ENCODE peak calls at places on chromosomes 11 and 22, in ten cellular contexts. One of them, this sample, is unnamed.

GRCh38 chr11:47863189-47863892 is 15.2 kb upstream of the NUP160 start:
- DNase-seq in endothelial cell of umbilical vein: no peak
- DNase-seq in SK-N-SH: peak
- DNase-seq in GM12892: no peak
- DNase-seq in GM23338: no peak
- DNase-seq in HCT116: no peak
- DNase-seq in transverse colon: no peak
- DNase-seq in K562: no peak
- DNase-seq in Panc1: no peak
- DNase-seq in H1: no peak
- DNase-seq in this sample: no peak

GRCh38 chr11:1179641-1180040 is 21.9 kb downstream of the MUC5AC start:
- DNase-seq in SK-N-SH: no peak
- DNase-seq in GM23338: no peak
- DNase-seq in H1: no peak
- DNase-seq in transverse colon: no peak
- DNase-seq in GM12892: no peak
- DNase-seq in K562: no peak
- DNase-seq in Panc1: no peak
- DNase-seq in endothelial cell of umbilical vein: no peak
- DNase-seq in HCT116: no peak
- DNase-seq in this sample: no peak

GRCh38 chr22:50306753-50307749 is at the start of gene PLXNB2:
- DNase-seq in GM12892: peak
- DNase-seq in HCT116: peak
- DNase-seq in transverse colon: peak
- DNase-seq in Panc1: no peak
- DNase-seq in SK-N-SH: peak
- DNase-seq in H1: peak
- DNase-seq in GM23338: peak
- DNase-seq in K562: peak
- DNase-seq in endothelial cell of umbilical vein: peak
- DNase-seq in this sample: no peak

GRCh38 chr11:103433380-103433779 is 324.2 kb downstream of the DYNC2H1 start:
- DNase-seq in GM23338: no peak
- DNase-seq in HCT116: no peak
- DNase-seq in transverse colon: no peak
- DNase-seq in H1: no peak
- DNase-seq in K562: no peak
- DNase-seq in Panc1: peak
- DNase-seq in endothelial cell of umbilical vein: no peak
- DNase-seq in SK-N-SH: no peak
- DNase-seq in GM12892: no peak
- DNase-seq in this sample: no peak

GRCh38 chr22:24390576-24390975 is 36.8 kb upstream of the ADORA2A start:
- DNase-seq in endothelial cell of umbilical vein: no peak
- DNase-seq in HCT116: no peak
- DNase-seq in GM12892: no peak
- DNase-seq in Panc1: no peak
- DNase-seq in SK-N-SH: no peak
- DNase-seq in H1: no peak
- DNase-seq in GM23338: no peak
- DNase-seq in K562: no peak
- DNase-seq in transverse colon: no peak
- DNase-seq in this sample: no peak

GRCh38 chr11:78044706-78045105 is 19.0 kb upstream of the THRSP start:
- DNase-seq in HCT116: no peak
- DNase-seq in H1: no peak
- DNase-seq in GM23338: no peak
- DNase-seq in Panc1: no peak
- DNase-seq in SK-N-SH: no peak
- DNase-seq in transverse colon: peak
- DNase-seq in GM12892: no peak
- DNase-seq in K562: no peak
- DNase-seq in endothelial cell of umbilical vein: no peak
- DNase-seq in this sample: no peak

GRCh38 chr11:32562839-32563599 is 20.6 kb upstream of the EIF3M start:
- DNase-seq in H1: no peak
- DNase-seq in GM12892: no peak
- DNase-seq in SK-N-SH: no peak
- DNase-seq in K562: no peak
- DNase-seq in Panc1: no peak
- DNase-seq in GM23338: no peak
- DNase-seq in HCT116: no peak
- DNase-seq in transverse colon: no peak
- DNase-seq in endothelial cell of umbilical vein: no peak
- DNase-seq in this sample: no peak

GRCh38 chr22:27207907-27208306 is 550.5 kb downstream of the MIAT start:
- DNase-seq in Panc1: no peak
- DNase-seq in K562: no peak
- DNase-seq in H1: no peak
- DNase-seq in SK-N-SH: no peak
- DNase-seq in HCT116: no peak
- DNase-seq in GM12892: no peak
- DNase-seq in transverse colon: no peak
- DNase-seq in GM23338: no peak
- DNase-seq in endothelial cell of umbilical vein: no peak
- DNase-seq in this sample: no peak

GRCh38 chr11:131633978-131634377 is 263.6 kb downstream of the NTM start:
- DNase-seq in H1: no peak
- DNase-seq in endothelial cell of umbilical vein: no peak
- DNase-seq in GM23338: no peak
- DNase-seq in Panc1: no peak
- DNase-seq in HCT116: no peak
- DNase-seq in transverse colon: no peak
- DNase-seq in K562: no peak
- DNase-seq in SK-N-SH: no peak
- DNase-seq in GM12892: no peak
- DNase-seq in this sample: no peak

DNA sequence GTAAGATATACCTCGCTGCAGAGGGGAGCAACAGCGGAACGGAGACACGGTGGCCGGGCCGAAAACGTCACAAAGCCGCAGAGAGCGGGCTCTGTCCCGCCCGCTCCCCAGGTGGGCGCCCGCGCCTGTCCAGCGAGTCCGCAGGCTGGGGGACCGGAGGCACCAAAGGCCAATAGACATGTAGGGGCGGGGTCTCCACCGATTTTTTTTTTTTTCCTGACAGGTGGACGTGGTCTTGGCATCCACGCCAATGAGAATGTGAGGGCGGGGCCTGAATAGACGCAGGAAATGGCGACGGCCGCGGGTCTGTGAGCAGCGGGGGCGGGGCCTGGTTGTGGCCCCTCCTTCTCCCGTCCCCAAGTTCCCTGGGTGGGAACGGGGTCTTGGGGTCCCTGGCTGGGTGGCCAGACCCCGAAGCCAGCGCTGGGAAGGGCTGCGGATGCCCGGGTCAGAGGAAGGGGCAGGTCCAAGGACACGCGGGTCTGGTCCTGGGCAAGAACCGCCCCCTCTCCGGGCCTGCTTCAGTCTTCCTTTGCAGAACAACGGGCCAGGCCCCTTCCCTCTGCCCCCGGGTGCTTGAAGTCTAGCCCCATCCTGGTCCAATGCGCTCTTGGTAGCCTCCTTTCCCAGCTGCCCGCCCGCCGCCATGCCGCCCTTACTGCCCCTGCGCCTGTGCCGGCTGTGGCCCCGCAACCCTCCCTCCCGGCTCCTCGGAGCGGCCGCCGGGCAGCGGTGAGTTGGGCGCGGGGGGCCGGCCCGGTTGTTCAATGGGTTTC is at the start of gene DNAJC4:
- DNase-seq in endothelial cell of umbilical vein: peak
- DNase-seq in transverse colon: peak
- DNase-seq in HCT116: peak
- DNase-seq in GM12892: peak
- DNase-seq in K562: peak
- DNase-seq in Panc1: no peak
- DNase-seq in GM23338: peak
- DNase-seq in SK-N-SH: peak
- DNase-seq in H1: peak
- DNase-seq in this sample: peak
- TF ChIP-seq POLR2AphosphoS5 in endothelial cell of umbilical vein: peak
- TF ChIP-seq POLR2AphosphoS5 in transverse colon: peak
- TF ChIP-seq POLR2AphosphoS5 in HCT116: peak
- TF ChIP-seq POLR2AphosphoS5 in GM12892: peak
- TF ChIP-seq POLR2AphosphoS5 in K562: peak
- TF ChIP-seq POLR2AphosphoS5 in Panc1: peak
- TF ChIP-seq POLR2AphosphoS5 in GM23338: peak
- TF ChIP-seq POLR2AphosphoS5 in SK-N-SH: peak
- TF ChIP-seq POLR2AphosphoS5 in H1: no peak
- TF ChIP-seq POLR2AphosphoS5 in this sample: peak

GRCh38 chr22:20205964-20206708 is 55.3 kb upstream of the CCDC188 start:
- DNase-seq in endothelial cell of umbilical vein: peak
- DNase-seq in HCT116: peak
- DNase-seq in Panc1: peak
- DNase-seq in transverse colon: peak
- DNase-seq in SK-N-SH: no peak
- DNase-seq in GM23338: peak
- DNase-seq in K562: peak
- DNase-seq in H1: no peak
- DNase-seq in GM12892: peak
- DNase-seq in this sample: no peak
- TF ChIP-seq POLR2AphosphoS5 in endothelial cell of umbilical vein: no peak
- TF ChIP-seq POLR2AphosphoS5 in HCT116: peak
- TF ChIP-seq POLR2AphosphoS5 in Panc1: no peak
- TF ChIP-seq POLR2AphosphoS5 in transverse colon: peak
- TF ChIP-seq POLR2AphosphoS5 in SK-N-SH: no peak
- TF ChIP-seq POLR2AphosphoS5 in GM23338: no peak
- TF ChIP-seq POLR2AphosphoS5 in K562: peak
- TF ChIP-seq POLR2AphosphoS5 in H1: no peak
- TF ChIP-seq POLR2AphosphoS5 in GM12892: no peak
- TF ChIP-seq POLR2AphosphoS5 in this sample: peak

DNA sequence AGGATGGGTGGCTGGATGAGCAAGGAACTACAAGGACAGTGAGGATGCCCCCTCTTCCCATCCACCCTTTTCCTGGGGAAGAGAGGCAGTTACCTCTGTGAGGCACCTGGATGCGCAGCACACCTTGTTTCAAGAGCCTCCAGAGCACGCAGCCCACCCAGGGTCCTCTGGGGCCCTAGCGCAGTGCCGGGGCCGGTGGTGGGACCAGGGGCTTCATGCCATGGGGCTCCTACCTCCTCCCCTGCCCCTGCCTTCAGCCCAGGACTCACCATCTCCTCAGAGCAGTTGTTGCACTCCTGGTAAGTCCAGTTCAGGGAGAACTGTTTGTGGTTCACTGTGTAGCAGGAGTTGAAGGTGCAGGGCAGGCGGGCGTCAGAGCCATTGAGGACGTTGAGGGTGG is 8.1 kb downstream of the SCN2B start:
- DNase-seq in K562: no peak
- DNase-seq in HCT116: no peak
- DNase-seq in transverse colon: no peak
- DNase-seq in GM12892: no peak
- DNase-seq in SK-N-SH: no peak
- DNase-seq in endothelial cell of umbilical vein: no peak
- DNase-seq in Panc1: no peak
- DNase-seq in GM23338: no peak
- DNase-seq in H1: no peak
- DNase-seq in this sample: no peak
- TF ChIP-seq POLR2AphosphoS5 in K562: no peak
- TF ChIP-seq POLR2AphosphoS5 in HCT116: no peak
- TF ChIP-seq POLR2AphosphoS5 in transverse colon: no peak
- TF ChIP-seq POLR2AphosphoS5 in GM12892: no peak
- TF ChIP-seq POLR2AphosphoS5 in SK-N-SH: no peak
- TF ChIP-seq POLR2AphosphoS5 in endothelial cell of umbilical vein: no peak
- TF ChIP-seq POLR2AphosphoS5 in Panc1: no peak
- TF ChIP-seq POLR2AphosphoS5 in GM23338: no peak
- TF ChIP-seq POLR2AphosphoS5 in H1: no peak
- TF ChIP-seq POLR2AphosphoS5 in this sample: no peak

GRCh38 chr22:46827072-46827780 is 64.8 kb downstream of the TBC1D22A start:
- DNase-seq in GM23338: peak
- DNase-seq in H1: peak
- DNase-seq in SK-N-SH: peak
- DNase-seq in transverse colon: no peak
- DNase-seq in endothelial cell of umbilical vein: no peak
- DNase-seq in GM12892: no peak
- DNase-seq in HCT116: no peak
- DNase-seq in Panc1: no peak
- DNase-seq in K562: peak
- DNase-seq in this sample: peak
- TF ChIP-seq POLR2AphosphoS5 in GM23338: no peak
- TF ChIP-seq POLR2AphosphoS5 in H1: no peak
- TF ChIP-seq POLR2AphosphoS5 in SK-N-SH: no peak
- TF ChIP-seq POLR2AphosphoS5 in transverse colon: no peak
- TF ChIP-seq POLR2AphosphoS5 in endothelial cell of umbilical vein: no peak
- TF ChIP-seq POLR2AphosphoS5 in GM12892: no peak
- TF ChIP-seq POLR2AphosphoS5 in HCT116: no peak
- TF ChIP-seq POLR2AphosphoS5 in Panc1: no peak
- TF ChIP-seq POLR2AphosphoS5 in K562: no peak
- TF ChIP-seq POLR2AphosphoS5 in this sample: no peak

GRCh38 chr11:13277719-13278619 is at the start of gene BMAL1:
- DNase-seq in transverse colon: peak
- DNase-seq in GM23338: peak
- DNase-seq in Panc1: no peak
- DNase-seq in SK-N-SH: peak
- DNase-seq in HCT116: no peak
- DNase-seq in endothelial cell of umbilical vein: no peak
- DNase-seq in H1: peak
- DNase-seq in GM12892: peak
- DNase-seq in K562: no peak
- DNase-seq in this sample: peak
- TF ChIP-seq POLR2AphosphoS5 in transverse colon: peak
- TF ChIP-seq POLR2AphosphoS5 in GM23338: no peak
- TF ChIP-seq POLR2AphosphoS5 in Panc1: no peak
- TF ChIP-seq POLR2AphosphoS5 in SK-N-SH: no peak
- TF ChIP-seq POLR2AphosphoS5 in HCT116: peak
- TF ChIP-seq POLR2AphosphoS5 in endothelial cell of umbilical vein: peak
- TF ChIP-seq POLR2AphosphoS5 in H1: no peak
- TF ChIP-seq POLR2AphosphoS5 in GM12892: no peak
- TF ChIP-seq POLR2AphosphoS5 in K562: no peak
- TF ChIP-seq POLR2AphosphoS5 in this sample: peak

DNA sequence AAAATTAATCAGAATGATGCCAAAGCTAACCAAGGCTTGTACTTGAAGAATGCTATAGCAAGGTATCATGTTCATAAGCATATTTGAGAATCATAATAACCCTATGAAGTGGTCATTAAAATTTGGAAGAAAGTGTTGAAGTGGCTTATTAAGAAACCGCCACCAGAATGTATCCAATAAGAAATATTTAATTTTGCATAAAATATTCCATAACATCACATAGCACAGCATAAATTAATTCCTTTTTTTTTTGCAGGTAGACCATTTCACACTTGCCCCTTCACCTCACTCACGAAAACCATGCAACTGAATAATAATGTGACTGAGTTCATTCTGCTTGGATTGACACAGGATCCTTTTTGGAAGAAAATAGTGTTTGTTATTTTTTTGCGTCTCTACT is at the start of gene OR4C16:
- DNase-seq in HCT116: no peak
- DNase-seq in transverse colon: no peak
- DNase-seq in Panc1: no peak
- DNase-seq in SK-N-SH: no peak
- DNase-seq in GM23338: no peak
- DNase-seq in GM12892: no peak
- DNase-seq in H1: no peak
- DNase-seq in endothelial cell of umbilical vein: no peak
- DNase-seq in K562: no peak
- DNase-seq in this sample: no peak
- TF ChIP-seq POLR2AphosphoS5 in HCT116: no peak
- TF ChIP-seq POLR2AphosphoS5 in transverse colon: no peak
- TF ChIP-seq POLR2AphosphoS5 in Panc1: no peak
- TF ChIP-seq POLR2AphosphoS5 in SK-N-SH: no peak
- TF ChIP-seq POLR2AphosphoS5 in GM23338: no peak
- TF ChIP-seq POLR2AphosphoS5 in GM12892: no peak
- TF ChIP-seq POLR2AphosphoS5 in H1: no peak
- TF ChIP-seq POLR2AphosphoS5 in endothelial cell of umbilical vein: no peak
- TF ChIP-seq POLR2AphosphoS5 in K562: no peak
- TF ChIP-seq POLR2AphosphoS5 in this sample: no peak

GRCh38 chr11:68757711-68758110 is 6.4 kb upstream of the TESMIN start:
- DNase-seq in endothelial cell of umbilical vein: no peak
- DNase-seq in SK-N-SH: no peak
- DNase-seq in HCT116: no peak
- DNase-seq in GM23338: no peak
- DNase-seq in GM12892: no peak
- DNase-seq in transverse colon: no peak
- DNase-seq in H1: no peak
- DNase-seq in K562: no peak
- DNase-seq in Panc1: no peak
- DNase-seq in this sample: no peak
- TF ChIP-seq POLR2AphosphoS5 in endothelial cell of umbilical vein: no peak
- TF ChIP-seq POLR2AphosphoS5 in SK-N-SH: no peak
- TF ChIP-seq POLR2AphosphoS5 in HCT116: no peak
- TF ChIP-seq POLR2AphosphoS5 in GM23338: no peak
- TF ChIP-seq POLR2AphosphoS5 in GM12892: no peak
- TF ChIP-seq POLR2AphosphoS5 in transverse colon: no peak
- TF ChIP-seq POLR2AphosphoS5 in H1: no peak
- TF ChIP-seq POLR2AphosphoS5 in K562: no peak
- TF ChIP-seq POLR2AphosphoS5 in Panc1: no peak
- TF ChIP-seq POLR2AphosphoS5 in this sample: no peak

This sample was measured in esophagus muscularis mucosa.